ENCODE peak calls at places on chromosomes 2 and 18, in five cellular contexts. O, P, G, K and X are unnamed samples.

GRCh38 chr2:160406591-160407392 is 86.8 kb downstream of the RBMS1 start:
- DNase-seq in O (no peak), P (peak; percentile 80), G (peak; percentile 76), K (peak; percentile 66), X (no peak)

GRCh38 chr2:208939852-208940251 is 484.0 kb upstream of the MAP2 start:
- DNase-seq in O (no peak), P (no peak), G (no peak), K (no peak), X (no peak)

GRCh38 chr2:184685999-184686841 is 87.9 kb downstream of the ZNF804A start:
- DNase-seq in O (no peak), P (no peak), G (no peak), K (no peak), X (no peak)

GRCh38 chr2:201353116-201353515 is 4.0 kb downstream of the FLACC1 start:
- DNase-seq in O (no peak), P (no peak), G (no peak), K (no peak), X (no peak)

GRCh38 chr2:43455296-43455695 is 140.5 kb downstream of the THADA start:
- DNase-seq in O (no peak), P (no peak), G (no peak), K (no peak), X (no peak)

GRCh38 chr2:165970663-165971062 is 17.1 kb upstream of the TTC21B start:
- DNase-seq in O (no peak), P (no peak), G (no peak), K (no peak), X (no peak)

GRCh38 chr2:150282821-150283309 is 204.6 kb downstream of the RND3 start:
- DNase-seq in O (no peak), P (no peak), G (no peak), K (no peak), X (no peak)

GRCh38 chr2:19797871-19798270 is 103.9 kb downstream of the TTC32 start:
- DNase-seq in O (no peak), P (no peak), G (no peak), K (no peak), X (no peak)

GRCh38 chr2:195795879-195796278 is 138.9 kb downstream of the SLC39A10 start:
- DNase-seq in O (no peak), P (no peak), G (no peak), K (no peak), X (no peak)

GRCh38 chr18:74652392-74652988 is 54.8 kb downstream of the ZNF407 start:
- DNase-seq in O (no peak), P (peak; percentile 27), G (no peak), K (no peak), X (no peak)

GRCh38 chr2:109110185-109110584 is 18.8 kb upstream of the SH3RF3 start:
- DNase-seq in O (no peak), P (no peak), G (no peak), K (no peak), X (no peak)

GRCh38 chr2:218902427-218902826 is 21.8 kb downstream of the WNT10A start:
- DNase-seq in O (no peak), P (no peak), G (no peak), K (no peak), X (no peak)

GRCh38 chr2:101731221-101732054 is 33.9 kb downstream of the MAP4K4 start:
- DNase-seq in O (no peak), P (no peak), G (no peak), K (no peak), X (no peak)

GRCh38 chr2:230939691-230940475 is 14.8 kb upstream of the GPR55 start:
- DNase-seq in O (no peak), P (no peak), G (no peak), K (no peak), X (no peak)

GRCh38 chr2:72026819-72027425 is 120.7 kb downstream of the CYP26B1 start:
- DNase-seq in O (no peak), P (no peak), G (no peak), K (no peak), X (no peak)

GRCh38 chr2:140401056-140401455 is 1620.9 kb upstream of the NXPH2 start:
- DNase-seq in O (no peak), P (no peak), G (no peak), K (no peak), X (no peak)

GRCh38 chr2:99401841-99402240 is 64.7 kb downstream of the EIF5B start:
- DNase-seq in O (no peak), P (no peak), G (no peak), K (no peak), X (no peak)

GRCh38 chr2:73779472-73780241 is at the start of gene DUSP11:
- DNase-seq in O (peak; percentile 95), P (peak; percentile 98), G (peak; percentile 97), K (peak; percentile 95), X (peak; percentile 59)

GRCh38 chr2:20839052-20839451 is 16.2 kb upstream of the LDAH start:
- DNase-seq in O (no peak), P (no peak), G (no peak), K (no peak), X (no peak)

GRCh38 chr2:68091439-68092034 is 28.7 kb upstream of the C1D start:
- DNase-seq in O (no peak), P (no peak), G (no peak), K (no peak), X (no peak)

GRCh38 chr2:3637692-3638455 is 20.1 kb upstream of the ALLC start:
- DNase-seq in O (peak; percentile 74), P (no peak), G (no peak), K (no peak), X (no peak)

GRCh38 chr2:224722777-224723176 is 6.6 kb upstream of the CCDC195 start:
- DNase-seq in O (no peak), P (no peak), G (no peak), K (no peak), X (no peak)

GRCh38 chr2:127431408-127432023 is 13.3 kb downstream of the PROC start:
- DNase-seq in O (no peak), P (no peak), G (no peak), K (no peak), X (no peak)